ENCODE peak calls at places on chromosomes 4 and X, in four cellular contexts. B, I, E and G are unnamed samples.

GRCh38 chr4:120293341-120293740 is 226.7 kb upstream of the MAD2L1 start:
- DNase-seq in B (no peak), I (no peak), E (no peak), G (no peak)

GRCh38 chrX:74251006-74251930 is 52.7 kb upstream of the ZCCHC13 start:
- DNase-seq in E (no peak), B (peak), I (no peak), G (peak)

GRCh38 chr4:87530868-87531267 is 1.7 kb upstream of the SPARCL1 start:
- DNase-seq in B (no peak), I (no peak), E (no peak), G (no peak)

GRCh38 chr4:169620846-169621228 is 459 bp downstream of the CLCN3 start:
- DNase-seq in E (no peak), B (peak), I (no peak), G (peak)

GRCh38 chr4:172808196-172808595 is 360.4 kb upstream of the GALNT7 start:
- DNase-seq in B (no peak), I (no peak), E (no peak), G (no peak)

GRCh38 chrX:12245650-12246645 is 107.7 kb downstream of the FRMPD4 start:
- DNase-seq in I (no peak), B (peak), E (no peak), G (peak)

GRCh38 chr4:2643555-2643954 is 107.1 kb downstream of the FAM193A start:
- DNase-seq in B (no peak), I (no peak), E (no peak), G (no peak)

GRCh38 chr4:55336138-55337034 is 9.7 kb upstream of the SRD5A3 start:
- DNase-seq in B (no peak), E (no peak), I (no peak), G (no peak)

GRCh38 chr4:23324291-23324690 is 565.6 kb downstream of the PPARGC1A start:
- DNase-seq in I (no peak), E (no peak), B (peak), G (peak)

GRCh38 chr4:179007758-179008157 is 1565.5 kb upstream of the AGA start:
- DNase-seq in E (no peak), B (no peak), I (no peak), G (no peak)

GRCh38 chrX:22037911-22038537 is 5.9 kb downstream of the PHEX start:
- DNase-seq in B (no peak), I (no peak), E (peak), G (no peak)

GRCh38 chr4:142236268-142236667 is 599.9 kb downstream of the IL15 start:
- DNase-seq in I (no peak), B (no peak), E (no peak), G (no peak)